ENCODE peak calls at places on chromosomes 2 and 18, in six cellular contexts. One of them, this sample, is unnamed. For H3K27me3, the result is how much of the 10 kb centered on the place peaks cover.

GRCh38 chr2:124112966-124113365 is 87.9 kb downstream of the CNTNAP5 start:
- DNase-seq in tibial nerve: no peak
- DNase-seq in dorsolateral prefrontal cortex: no peak
- DNase-seq in small intestine: no peak
- DNase-seq in ovary: no peak
- DNase-seq in left ventricle myocardium inferior: no peak
- DNase-seq in this sample: no peak

GRCh38 chr2:135132314-135132713 is 80.2 kb downstream of the RAB3GAP1 start:
- DNase-seq in tibial nerve: no peak
- DNase-seq in dorsolateral prefrontal cortex: no peak
- DNase-seq in small intestine: no peak
- DNase-seq in ovary: no peak
- DNase-seq in left ventricle myocardium inferior: no peak
- DNase-seq in this sample: no peak

GRCh38 chr18:60809937-60810336 is 437.4 kb upstream of the MC4R start:
- DNase-seq in tibial nerve: no peak
- DNase-seq in dorsolateral prefrontal cortex: no peak
- DNase-seq in small intestine: no peak
- DNase-seq in ovary: no peak
- DNase-seq in left ventricle myocardium inferior: no peak
- DNase-seq in this sample: no peak

GRCh38 chr18:55879331-55879730 is 291.3 kb upstream of the TCF4 start:
- DNase-seq in tibial nerve: no peak
- DNase-seq in dorsolateral prefrontal cortex: no peak
- DNase-seq in small intestine: no peak
- DNase-seq in ovary: no peak
- DNase-seq in left ventricle myocardium inferior: no peak
- DNase-seq in this sample: no peak

GRCh38 chr2:217929757-217930707 is 72.8 kb downstream of the TNS1 start:
- DNase-seq in tibial nerve: no peak
- DNase-seq in dorsolateral prefrontal cortex: no peak
- DNase-seq in small intestine: no peak
- DNase-seq in ovary: no peak
- DNase-seq in left ventricle myocardium inferior: peak
- DNase-seq in this sample: peak

GRCh38 chr2:33340265-33340664 is 136.2 kb upstream of the RASGRP3 start:
- DNase-seq in tibial nerve: peak
- DNase-seq in dorsolateral prefrontal cortex: no peak
- DNase-seq in small intestine: no peak
- DNase-seq in ovary: peak
- DNase-seq in left ventricle myocardium inferior: peak
- DNase-seq in this sample: peak

GRCh38 chr2:100317634-100318033 is 4.7 kb downstream of the LONRF2 start:
- DNase-seq in tibial nerve: no peak
- DNase-seq in dorsolateral prefrontal cortex: no peak
- DNase-seq in small intestine: no peak
- DNase-seq in ovary: no peak
- DNase-seq in left ventricle myocardium inferior: no peak
- DNase-seq in this sample: no peak

GRCh38 chr2:73050011-73050617 is 21.4 kb downstream of the SFXN5 start:
- DNase-seq in tibial nerve: no peak
- DNase-seq in dorsolateral prefrontal cortex: no peak
- DNase-seq in small intestine: no peak
- DNase-seq in ovary: no peak
- DNase-seq in left ventricle myocardium inferior: no peak
- DNase-seq in this sample: no peak

GRCh38 chr2:123670286-123670685 is 354.8 kb upstream of the CNTNAP5 start:
- DNase-seq in tibial nerve: no peak
- DNase-seq in dorsolateral prefrontal cortex: no peak
- DNase-seq in small intestine: no peak
- DNase-seq in ovary: no peak
- DNase-seq in left ventricle myocardium inferior: no peak
- DNase-seq in this sample: no peak

GRCh38 chr2:149739880-149740265 is 152.3 kb upstream of the MMADHC start:
- DNase-seq in tibial nerve: no peak
- DNase-seq in dorsolateral prefrontal cortex: no peak
- DNase-seq in small intestine: no peak
- DNase-seq in ovary: no peak
- DNase-seq in left ventricle myocardium inferior: no peak
- DNase-seq in this sample: no peak

GRCh38 chr2:175597286-175597685 is 404.8 kb downstream of the LNPK start:
- DNase-seq in tibial nerve: no peak
- DNase-seq in dorsolateral prefrontal cortex: no peak
- DNase-seq in small intestine: no peak
- DNase-seq in ovary: no peak
- DNase-seq in left ventricle myocardium inferior: no peak
- DNase-seq in this sample: no peak

GRCh38 chr2:2271471-2271941 is 59.6 kb downstream of the MYT1L start:
- DNase-seq in tibial nerve: no peak
- DNase-seq in dorsolateral prefrontal cortex: peak
- DNase-seq in small intestine: no peak
- DNase-seq in ovary: no peak
- DNase-seq in left ventricle myocardium inferior: peak
- DNase-seq in this sample: no peak

GRCh38 chr18:37717656-37718055 is 152.1 kb upstream of the CELF4 start:
- DNase-seq in tibial nerve: no peak
- DNase-seq in dorsolateral prefrontal cortex: no peak
- DNase-seq in small intestine: no peak
- DNase-seq in ovary: no peak
- DNase-seq in left ventricle myocardium inferior: no peak
- DNase-seq in this sample: no peak

GRCh38 chr2:46966576-46966975 is 51.0 kb upstream of the MCFD2 start:
- DNase-seq in tibial nerve: no peak
- DNase-seq in dorsolateral prefrontal cortex: no peak
- DNase-seq in small intestine: no peak
- DNase-seq in ovary: no peak
- DNase-seq in left ventricle myocardium inferior: no peak
- DNase-seq in this sample: no peak

GRCh38 chr2:47777268-47777972 is 5.5 kb upstream of the MSH6 start:
- DNase-seq in tibial nerve: no peak
- DNase-seq in dorsolateral prefrontal cortex: no peak
- DNase-seq in small intestine: peak
- DNase-seq in ovary: peak
- DNase-seq in left ventricle myocardium inferior: no peak
- DNase-seq in this sample: no peak

GRCh38 chr2:46643493-46643892 is 164.1 kb downstream of the TMEM247 start:
- DNase-seq in tibial nerve: no peak
- DNase-seq in dorsolateral prefrontal cortex: no peak
- DNase-seq in small intestine: no peak
- DNase-seq in ovary: no peak
- DNase-seq in left ventricle myocardium inferior: no peak
- DNase-seq in this sample: no peak

DNA sequence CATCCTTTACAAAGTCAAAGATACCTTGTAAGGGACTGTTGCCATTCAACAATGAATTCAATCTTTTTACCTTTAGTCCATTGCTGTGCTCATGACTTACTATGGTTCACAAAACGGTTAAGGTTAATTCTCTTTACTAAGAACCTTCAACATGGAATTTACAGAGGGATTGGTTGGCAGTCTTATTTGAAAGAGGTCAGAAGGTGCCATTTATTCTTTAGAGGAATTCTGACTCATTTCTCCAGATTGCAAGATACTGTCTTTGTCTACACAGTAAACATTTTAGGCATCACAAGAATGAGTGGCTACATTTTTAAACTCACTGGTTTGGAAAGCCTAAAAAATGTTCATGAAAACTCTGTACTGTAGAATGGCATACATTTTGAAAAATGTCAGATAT is 17.4 kb downstream of the KCNH7 start:
- DNase-seq in tibial nerve: no peak
- DNase-seq in dorsolateral prefrontal cortex: no peak
- DNase-seq in small intestine: no peak
- DNase-seq in ovary: no peak
- DNase-seq in left ventricle myocardium inferior: no peak
- DNase-seq in this sample: no peak
- H3K27ac ChIP-seq in tibial nerve: no peak
- H3K27ac ChIP-seq in dorsolateral prefrontal cortex: no peak
- H3K27ac ChIP-seq in small intestine: no peak
- H3K27ac ChIP-seq in ovary: no peak
- H3K27ac ChIP-seq in left ventricle myocardium inferior: no peak
- H3K27ac ChIP-seq in this sample: no peak

GRCh38 chr2:98935777-98936132 is 270 bp downstream of the CRACDL start:
- DNase-seq in tibial nerve: no peak
- DNase-seq in dorsolateral prefrontal cortex: no peak
- DNase-seq in small intestine: no peak
- DNase-seq in ovary: no peak
- DNase-seq in left ventricle myocardium inferior: no peak
- DNase-seq in this sample: no peak

GRCh38 chr2:98931596-98931995 is 4.4 kb downstream of the CRACDL start:
- DNase-seq in tibial nerve: no peak
- DNase-seq in dorsolateral prefrontal cortex: no peak
- DNase-seq in small intestine: no peak
- DNase-seq in ovary: no peak
- DNase-seq in left ventricle myocardium inferior: no peak
- DNase-seq in this sample: no peak

GRCh38 chr2:98932164-98932563 is 3.9 kb downstream of the CRACDL start:
- DNase-seq in tibial nerve: no peak
- DNase-seq in dorsolateral prefrontal cortex: no peak
- DNase-seq in small intestine: no peak
- DNase-seq in ovary: no peak
- DNase-seq in left ventricle myocardium inferior: no peak
- DNase-seq in this sample: no peak

GRCh38 chr2:98935111-98935770 is 784 bp downstream of the CRACDL start:
- DNase-seq in tibial nerve: no peak
- DNase-seq in dorsolateral prefrontal cortex: no peak
- DNase-seq in small intestine: no peak
- DNase-seq in ovary: no peak
- DNase-seq in left ventricle myocardium inferior: no peak
- DNase-seq in this sample: no peak

GRCh38 chr2:98932778-98933343 is 3.2 kb downstream of the CRACDL start:
- DNase-seq in tibial nerve: no peak
- DNase-seq in dorsolateral prefrontal cortex: no peak
- DNase-seq in small intestine: no peak
- DNase-seq in ovary: no peak
- DNase-seq in left ventricle myocardium inferior: no peak
- DNase-seq in this sample: no peak
- H3K27me3 ChIP-seq in tibial nerve: under half
- H3K27me3 ChIP-seq in dorsolateral prefrontal cortex: under half
- H3K27me3 ChIP-seq in small intestine: under half
- H3K27me3 ChIP-seq in ovary: under half
- H3K27me3 ChIP-seq in left ventricle myocardium inferior: half or more
- H3K27me3 ChIP-seq in this sample: under half

GRCh38 chr2:128281852-128282245 is 36.8 kb downstream of the HS6ST1 start:
- DNase-seq in tibial nerve: no peak
- DNase-seq in dorsolateral prefrontal cortex: no peak
- DNase-seq in small intestine: no peak
- DNase-seq in ovary: peak
- DNase-seq in left ventricle myocardium inferior: peak
- DNase-seq in this sample: no peak

GRCh38 chr2:128278979-128279378 is 39.7 kb downstream of the HS6ST1 start:
- DNase-seq in tibial nerve: no peak
- DNase-seq in dorsolateral prefrontal cortex: peak
- DNase-seq in small intestine: no peak
- DNase-seq in ovary: peak
- DNase-seq in left ventricle myocardium inferior: no peak
- DNase-seq in this sample: peak

GRCh38 chr2:128277961-128278681 is 40.5 kb downstream of the HS6ST1 start:
- DNase-seq in tibial nerve: peak
- DNase-seq in dorsolateral prefrontal cortex: no peak
- DNase-seq in small intestine: peak
- DNase-seq in ovary: peak
- DNase-seq in left ventricle myocardium inferior: no peak
- DNase-seq in this sample: no peak

GRCh38 chr2:128280901-128281321 is 37.8 kb downstream of the HS6ST1 start:
- DNase-seq in tibial nerve: no peak
- DNase-seq in dorsolateral prefrontal cortex: no peak
- DNase-seq in small intestine: no peak
- DNase-seq in ovary: peak
- DNase-seq in left ventricle myocardium inferior: peak
- DNase-seq in this sample: peak

DNA sequence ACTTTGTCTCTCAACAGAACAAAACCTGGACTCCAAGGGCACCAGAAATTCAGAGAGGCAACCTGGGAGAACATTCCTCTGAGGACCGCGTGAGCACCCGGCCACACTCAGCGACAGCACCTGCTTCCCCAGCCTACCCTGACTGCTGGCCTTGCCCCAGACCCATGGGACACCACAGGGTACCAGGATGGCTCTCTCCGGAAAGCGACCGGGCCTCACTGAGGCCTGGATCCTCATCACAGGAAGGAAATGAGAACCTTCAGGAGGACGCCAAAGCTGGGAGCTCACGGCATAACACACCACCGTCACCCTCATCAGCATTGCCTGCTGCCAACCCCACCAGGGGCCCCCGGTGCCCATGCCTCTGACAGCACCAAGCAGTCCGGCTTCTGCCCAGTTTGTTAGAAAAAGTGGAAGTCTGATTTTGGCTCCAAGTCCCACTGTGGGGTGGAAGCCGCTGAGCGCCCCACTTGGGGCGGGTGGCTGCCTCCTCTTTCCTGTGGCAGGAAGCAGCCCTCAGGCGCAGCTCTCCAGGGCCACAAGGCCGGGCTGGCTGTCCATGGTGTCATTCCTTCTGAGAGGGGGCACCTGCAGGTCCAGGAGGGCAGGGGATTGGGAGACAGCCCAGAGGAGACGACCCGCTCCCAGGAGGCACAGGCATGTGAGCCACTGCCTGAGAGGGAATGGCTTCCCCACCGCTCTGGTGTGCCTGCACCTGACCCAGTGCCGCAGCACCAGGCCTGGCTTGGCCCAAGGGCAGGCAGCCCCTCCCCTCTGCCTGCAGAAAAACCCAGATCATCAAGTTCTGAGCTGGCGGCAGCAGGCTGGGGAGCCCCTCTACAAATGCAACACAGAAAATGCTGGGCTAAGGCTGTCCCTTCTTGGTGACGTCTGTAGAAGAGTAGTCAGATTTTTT is 38.6 kb downstream of the HS6ST1 start:
- DNase-seq in tibial nerve: no peak
- DNase-seq in dorsolateral prefrontal cortex: peak
- DNase-seq in small intestine: no peak
- DNase-seq in ovary: peak
- DNase-seq in left ventricle myocardium inferior: peak
- DNase-seq in this sample: peak
- H3K27ac ChIP-seq in tibial nerve: no peak
- H3K27ac ChIP-seq in dorsolateral prefrontal cortex: peak
- H3K27ac ChIP-seq in small intestine: no peak
- H3K27ac ChIP-seq in ovary: no peak
- H3K27ac ChIP-seq in left ventricle myocardium inferior: peak
- H3K27ac ChIP-seq in this sample: no peak

GRCh38 chr2:44801676-44802408 is 139.7 kb upstream of the SIX3 start:
- DNase-seq in tibial nerve: no peak
- DNase-seq in dorsolateral prefrontal cortex: no peak
- DNase-seq in small intestine: no peak
- DNase-seq in ovary: no peak
- DNase-seq in left ventricle myocardium inferior: no peak
- DNase-seq in this sample: no peak

GRCh38 chr2:44801289-44801675 is 140.2 kb upstream of the SIX3 start:
- DNase-seq in tibial nerve: no peak
- DNase-seq in dorsolateral prefrontal cortex: no peak
- DNase-seq in small intestine: no peak
- DNase-seq in ovary: no peak
- DNase-seq in left ventricle myocardium inferior: no peak
- DNase-seq in this sample: no peak

GRCh38 chr2:44798139-44798659 is 143.3 kb upstream of the SIX3 start:
- DNase-seq in tibial nerve: no peak
- DNase-seq in dorsolateral prefrontal cortex: no peak
- DNase-seq in small intestine: no peak
- DNase-seq in ovary: no peak
- DNase-seq in left ventricle myocardium inferior: no peak
- DNase-seq in this sample: no peak

GRCh38 chr2:44799105-44799504 is 142.4 kb upstream of the SIX3 start:
- DNase-seq in tibial nerve: no peak
- DNase-seq in dorsolateral prefrontal cortex: no peak
- DNase-seq in small intestine: no peak
- DNase-seq in ovary: no peak
- DNase-seq in left ventricle myocardium inferior: no peak
- DNase-seq in this sample: no peak

GRCh38 chr2:44799754-44800153 is 141.7 kb upstream of the SIX3 start:
- DNase-seq in tibial nerve: no peak
- DNase-seq in dorsolateral prefrontal cortex: no peak
- DNase-seq in small intestine: no peak
- DNase-seq in ovary: no peak
- DNase-seq in left ventricle myocardium inferior: no peak
- DNase-seq in this sample: no peak
- H3K27me3 ChIP-seq in tibial nerve: half or more
- H3K27me3 ChIP-seq in dorsolateral prefrontal cortex: half or more
- H3K27me3 ChIP-seq in small intestine: under half
- H3K27me3 ChIP-seq in ovary: under half
- H3K27me3 ChIP-seq in left ventricle myocardium inferior: half or more
- H3K27me3 ChIP-seq in this sample: under half

This sample was measured in tibial artery.